ENCODE peak calls at places on chromosomes 16 and 17, in seven cellular contexts. R, I, D, A, X, V and W are unnamed samples.

GRCh38 chr16:1991588-1992474 is 2.1 kb downstream of the SYNGR3 start:
- DNase-seq in R (peak; percentile 98), I (peak; percentile 98), D (peak; percentile 98), A (peak; percentile 84), X (peak; percentile 89), V (peak; percentile 99), W (no peak)

GRCh38 chr17:76530489-76530814 is 7.1 kb downstream of the CYGB start:
- DNase-seq in R (no peak), I (no peak), D (no peak), A (no peak), X (no peak), V (no peak), W (no peak)

GRCh38 chr17:67606471-67606870 is 111.3 kb upstream of the NOL11 start:
- DNase-seq in R (no peak), I (no peak), D (no peak), A (peak; percentile 47), X (no peak), V (no peak), W (no peak)

GRCh38 chr17:81976332-81977210 is 858 bp upstream of the ASPSCR1 start:
- DNase-seq in R (no peak), I (no peak), D (peak; percentile 29), A (peak; percentile 28), X (no peak), V (peak; percentile 68), W (no peak)

GRCh38 chr17:78269893-78270490 is 38.6 kb downstream of the TMEM235 start:
- DNase-seq in R (no peak), I (no peak), D (no peak), A (no peak), X (no peak), V (no peak), W (no peak)

GRCh38 chr17:56739376-56739775 is 94.3 kb downstream of the C17orf67 start:
- DNase-seq in R (no peak), I (no peak), D (no peak), A (no peak), X (no peak), V (no peak), W (no peak)

GRCh38 chr17:41882756-41883155 is 17.5 kb upstream of the KLHL11 start:
- DNase-seq in R (no peak), I (no peak), D (no peak), A (no peak), X (no peak), V (no peak), W (no peak)

GRCh38 chr16:57769541-57770145 is 32.6 kb downstream of the KIFC3 start:
- DNase-seq in R (no peak), I (no peak), D (no peak), A (no peak), X (no peak), V (no peak), W (no peak)

GRCh38 chr16:67442581-67443255 is 11.8 kb downstream of the HSD11B2 start:
- DNase-seq in R (no peak), I (no peak), D (no peak), A (no peak), X (no peak), V (no peak), W (no peak)

GRCh38 chr16:9992441-9992840 is 189.8 kb downstream of the GRIN2A start:
- DNase-seq in R (no peak), I (no peak), D (no peak), A (no peak), X (no peak), V (no peak), W (no peak)

GRCh38 chr17:30095507-30096244 is 20.9 kb upstream of the NSRP1 start:
- DNase-seq in R (no peak), I (peak; percentile 33), D (no peak), A (peak; percentile 41), X (peak; percentile 72), V (no peak), W (peak; percentile 61)

GRCh38 chr17:3935825-3936355 is 19.6 kb upstream of the P2RX1 start:
- DNase-seq in R (no peak), I (no peak), D (no peak), A (no peak), X (peak; percentile 20), V (no peak), W (no peak)

GRCh38 chr17:50627782-50628601 is 6.7 kb upstream of the ABCC3 start:
- DNase-seq in R (no peak), I (no peak), D (no peak), A (peak; percentile 83), X (no peak), V (no peak), W (no peak)

GRCh38 chr16:48918520-48919258 is 308.7 kb upstream of the N4BP1 start:
- DNase-seq in R (no peak), I (no peak), D (no peak), A (no peak), X (no peak), V (no peak), W (no peak)

GRCh38 chr16:78593352-78593751 is 493.9 kb downstream of the WWOX start:
- DNase-seq in R (no peak), I (no peak), D (no peak), A (no peak), X (no peak), V (no peak), W (no peak)

GRCh38 chr16:31496670-31497069 is 11.5 kb downstream of the RUSF1 start:
- DNase-seq in R (no peak), I (no peak), D (no peak), A (no peak), X (no peak), V (no peak), W (no peak)

GRCh38 chr16:72240949-72241348 is 69.0 kb upstream of the PMFBP1 start:
- DNase-seq in R (no peak), I (no peak), D (no peak), A (no peak), X (no peak), V (no peak), W (no peak)

GRCh38 chr17:21502301-21502700 is 126.1 kb downstream of the KCNJ12 start:
- DNase-seq in R (no peak), I (no peak), D (no peak), A (no peak), X (no peak), V (no peak), W (no peak)

GRCh38 chr17:66399441-66399840 is 97.0 kb downstream of the PRKCA start:
- DNase-seq in R (no peak), I (no peak), D (no peak), A (no peak), X (no peak), V (no peak), W (no peak)

GRCh38 chr17:22217135-22217534 is 524.8 kb downstream of the KCNJ18 start:
- DNase-seq in R (no peak), I (no peak), D (no peak), A (no peak), X (no peak), V (no peak), W (no peak)

GRCh38 chr16:70751593-70751992 is 49.4 kb downstream of the VAC14 start:
- DNase-seq in R (no peak), I (no peak), D (no peak), A (no peak), X (no peak), V (no peak), W (no peak)

GRCh38 chr17:73713136-73713535 is 68.9 kb upstream of the SDK2 start:
- DNase-seq in R (no peak), I (no peak), D (no peak), A (no peak), X (no peak), V (no peak), W (no peak)

GRCh38 chr16:81560979-81561657 is 116.5 kb downstream of the CMIP start:
- DNase-seq in R (no peak), I (no peak), D (no peak), A (no peak), X (peak; percentile 28), V (no peak), W (no peak)

GRCh38 chr17:80605326-80606066 is 60.9 kb downstream of the RPTOR start:
- DNase-seq in R (no peak), I (no peak), D (no peak), A (peak; percentile 50), X (peak; percentile 66), V (peak; percentile 88), W (peak; percentile 12)

GRCh38 chr16:3086596-3087242 is 12.4 kb downstream of the ZSCAN10 start:
- DNase-seq in R (no peak), I (no peak), D (no peak), A (no peak), X (no peak), V (no peak), W (no peak)

GRCh38 chr17:42709561-42709960 is 27.2 kb downstream of the CNTNAP1 start:
- DNase-seq in R (no peak), I (no peak), D (no peak), A (no peak), X (no peak), V (no peak), W (no peak)